ENCODE peak calls at places on chromosomes 16 and 17, in nine cellular contexts. A is PC-3, U is body of pancreas, L is thyroid gland, C is RWPE2, H is ovary, O is BE2C, W is adipocyte, P is psoas muscle. D is an unnamed sample. For H3K36me3 and H3K27me3, the result is how much of the 10 kb centered on the place peaks cover.

GRCh38 chr16:630815-631405 is at the start of gene WFIKKN1:
- DNase-seq in H (peak), P (peak), U (peak), C (no peak), O (peak), L (peak), W (no peak), A (no peak), D (peak)

GRCh38 chr16:54193656-54194007 is 93.0 kb downstream of the IRX3 start:
- DNase-seq in O (peak), P (peak), H (peak), C (no peak), L (peak), U (peak), W (peak), A (peak), D (peak)

GRCh38 chr16:67486805-67487204 is 3.5 kb upstream of the AGRP start:
- DNase-seq in U (no peak), A (no peak), O (no peak), P (no peak), H (no peak), L (no peak), W (no peak), C (no peak), D (no peak)

GRCh38 chr16:11232852-11233726 is 22.9 kb downstream of the SOCS1 start:
- DNase-seq in W (no peak), O (no peak), A (no peak), U (no peak), L (peak), P (peak), C (no peak), H (no peak), D (peak)

GRCh38 chr17:48910370-48910769 is 2.2 kb downstream of the UBE2Z start:
- DNase-seq in W (no peak), U (no peak), O (no peak), A (peak), P (no peak), H (no peak), L (no peak), C (no peak), D (no peak)

GRCh38 chr16:85335584-85336492 is 223.6 kb upstream of the CIBAR2 start:
- DNase-seq in O (no peak), A (peak), P (no peak), C (no peak), W (peak), U (peak), H (no peak), L (no peak), D (no peak)

GRCh38 chr17:74987909-74988711 is 678 bp downstream of the CDR2L start:
- DNase-seq in W (peak), H (peak), C (no peak), A (peak), L (peak), O (peak), U (peak), P (peak), D (peak)

GRCh38 chr17:18331879-18332278 is 16.8 kb downstream of the SMCR8 start:
- DNase-seq in H (no peak), U (no peak), A (no peak), L (no peak), W (no peak), C (no peak), P (no peak), O (no peak), D (no peak)

GRCh38 chr16:31214705-31215286 is 877 bp downstream of the TRIM72 start:
- DNase-seq in C (no peak), O (no peak), P (peak), H (no peak), L (peak), A (no peak), W (no peak), U (peak), D (peak)

GRCh38 chr17:36195474-36196098 is 972 bp downstream of the CCL3L1 start:
- DNase-seq in H (no peak), P (no peak), L (no peak), A (no peak), O (no peak), W (no peak), U (no peak), C (no peak), D (no peak)

GRCh38 chr16:70592106-70592571 is 54.2 kb upstream of the IL34 start:
- DNase-seq in H (no peak), L (peak), O (no peak), C (no peak), A (no peak), U (peak), W (no peak), P (no peak), D (no peak)

GRCh38 chr17:45410144-45411091 is 22.3 kb downstream of the ARHGAP27 start:
- DNase-seq in L (peak), W (no peak), C (peak), A (no peak), P (no peak), U (no peak), H (no peak), O (no peak), D (peak)

GRCh38 chr17:39306509-39307212 is 80.9 kb upstream of the STAC2 start:
- DNase-seq in P (no peak), O (no peak), C (no peak), L (no peak), A (no peak), U (no peak), W (peak), H (no peak), D (no peak)

GRCh38 chr17:1018547-1018946 is 21.6 kb downstream of the TIMM22 start:
- DNase-seq in A (no peak), P (no peak), C (no peak), U (no peak), W (no peak), L (no peak), O (no peak), H (no peak), D (no peak)

GRCh38 chr17:16428098-16428882 is 12.9 kb downstream of the TRPV2 start:
- DNase-seq in U (peak), C (no peak), W (peak), P (peak), H (peak), O (peak), A (peak), L (peak), D (peak)

GRCh38 chr16:73196670-73197069 is 148.7 kb upstream of the ZFHX3 start:
- DNase-seq in O (peak), U (peak), W (peak), H (peak), C (no peak), A (peak), P (peak), L (peak), D (peak)

GRCh38 chr17:29131814-29132682 is 48.1 kb downstream of the MYO18A start:
- DNase-seq in W (peak), U (peak), O (no peak), H (no peak), L (no peak), P (peak), A (no peak), C (no peak), D (no peak)

GRCh38 chr17:46195217-46195855 is 2.1 kb upstream of the KANSL1 start:
- DNase-seq in P (no peak), U (no peak), C (no peak), A (no peak), H (no peak), W (no peak), O (no peak), L (peak), D (no peak)

GRCh38 chr16:1772362-1772907 is at the start of gene EME2:
- DNase-seq in P (no peak), A (no peak), W (peak), C (no peak), L (peak), O (no peak), H (no peak), U (no peak), D (peak)

GRCh38 chr16:86347916-86348555 is 162.3 kb upstream of the FOXF1 start:
- DNase-seq in L (no peak), U (no peak), O (no peak), P (no peak), C (no peak), H (no peak), W (no peak), A (no peak), D (no peak)

GRCh38 chr16:85027349-85027967 is at the start of gene KIAA0513:
- DNase-seq in A (peak), O (peak), P (peak), L (peak), W (peak), C (peak), U (peak), H (peak), D (peak)

GRCh38 chr17:73429440-73430164 is 117.8 kb upstream of the CDC42EP4 start:
- DNase-seq in L (peak), H (peak), C (no peak), A (peak), O (peak), P (peak), U (peak), W (peak), D (peak)

GRCh38 chr16:4980691-4981090 is 22.6 kb downstream of the SEC14L5 start:
- DNase-seq in W (no peak), C (no peak), O (no peak), L (no peak), A (no peak), P (no peak), U (no peak), H (no peak), D (no peak)

GRCh38 chr16:29021471-29021870 is 36.6 kb downstream of the LAT start:
- DNase-seq in U (no peak), P (no peak), C (no peak), A (no peak), W (no peak), H (no peak), L (no peak), O (no peak), D (no peak)

GRCh38 chr17:40121191-40121885 is 433 bp upstream of the MSL1 start:
- DNase-seq in P (peak), O (peak), H (peak), L (peak), U (peak), A (peak), W (peak), C (no peak), D (no peak)

GRCh38 chr17:66169839-66170238 is 22.1 kb downstream of the CEP112 start:
- DNase-seq in C (no peak), U (no peak), L (no peak), W (no peak), O (no peak), P (no peak), A (no peak), H (no peak), D (no peak)

GRCh38 chr17:77281904-77282367 is 141.2 kb downstream of the SEC14L1 start:
- DNase-seq in U (peak), P (no peak), W (no peak), O (no peak), A (peak), H (no peak), L (peak), C (no peak), D (peak)

GRCh38 chr16:483351-484075 is 44.0 kb upstream of the CAPN15 start:
- DNase-seq in L (peak), C (no peak), A (no peak), P (no peak), W (no peak), U (no peak), H (no peak), O (no peak), D (peak)

GRCh38 chr17:40577611-40578065 is 12.4 kb upstream of the CCR7 start:
- DNase-seq in W (no peak), H (no peak), L (no peak), A (no peak), C (no peak), O (no peak), P (no peak), U (no peak), D (no peak)

GRCh38 chr16:10577305-10578202 is 2.8 kb downstream of the EMP2 start:
- DNase-seq in C (no peak), O (no peak), P (peak), H (peak), U (peak), A (peak), L (peak), W (peak), D (peak)

GRCh38 chr17:356671-357434 is 4.2 kb upstream of the RPH3AL start:
- DNase-seq in U (no peak), L (no peak), O (no peak), A (no peak), H (no peak), P (no peak), C (no peak), W (no peak), D (peak)

GRCh38 chr16:17013067-17013466 is 457.7 kb downstream of the XYLT1 start:
- DNase-seq in H (no peak), L (no peak), P (no peak), U (no peak), A (no peak), C (no peak), O (no peak), W (no peak), D (no peak)

GRCh38 chr16:68069511-68070248 is 15.5 kb upstream of the NFATC3 start:
- DNase-seq in C (no peak), O (no peak), W (no peak), L (no peak), U (peak), H (peak), P (peak), A (no peak), D (no peak)

GRCh38 chr17:30558313-30559195 is 81.3 kb downstream of the GOSR1 start:
- DNase-seq in C (no peak), H (peak), L (no peak), P (no peak), U (no peak), A (no peak), W (no peak), O (no peak), D (no peak)

GRCh38 chr17:38416840-38417209 is 11.4 kb upstream of the ARHGAP23 start:
- DNase-seq in P (no peak), A (no peak), O (no peak), L (no peak), U (no peak), H (no peak), C (no peak), W (no peak), D (no peak)

GRCh38 chr17:56351675-56352074 is 198.4 kb downstream of the ANKFN1 start:
- DNase-seq in A (peak), U (no peak), C (no peak), L (no peak), P (no peak), W (no peak), O (no peak), H (no peak), D (no peak)

GRCh38 chr17:2844386-2844785 is 48.1 kb downstream of the RAP1GAP2 start:
- DNase-seq in O (no peak), U (no peak), C (no peak), L (no peak), H (no peak), A (peak), W (no peak), P (no peak), D (peak)

DNA sequence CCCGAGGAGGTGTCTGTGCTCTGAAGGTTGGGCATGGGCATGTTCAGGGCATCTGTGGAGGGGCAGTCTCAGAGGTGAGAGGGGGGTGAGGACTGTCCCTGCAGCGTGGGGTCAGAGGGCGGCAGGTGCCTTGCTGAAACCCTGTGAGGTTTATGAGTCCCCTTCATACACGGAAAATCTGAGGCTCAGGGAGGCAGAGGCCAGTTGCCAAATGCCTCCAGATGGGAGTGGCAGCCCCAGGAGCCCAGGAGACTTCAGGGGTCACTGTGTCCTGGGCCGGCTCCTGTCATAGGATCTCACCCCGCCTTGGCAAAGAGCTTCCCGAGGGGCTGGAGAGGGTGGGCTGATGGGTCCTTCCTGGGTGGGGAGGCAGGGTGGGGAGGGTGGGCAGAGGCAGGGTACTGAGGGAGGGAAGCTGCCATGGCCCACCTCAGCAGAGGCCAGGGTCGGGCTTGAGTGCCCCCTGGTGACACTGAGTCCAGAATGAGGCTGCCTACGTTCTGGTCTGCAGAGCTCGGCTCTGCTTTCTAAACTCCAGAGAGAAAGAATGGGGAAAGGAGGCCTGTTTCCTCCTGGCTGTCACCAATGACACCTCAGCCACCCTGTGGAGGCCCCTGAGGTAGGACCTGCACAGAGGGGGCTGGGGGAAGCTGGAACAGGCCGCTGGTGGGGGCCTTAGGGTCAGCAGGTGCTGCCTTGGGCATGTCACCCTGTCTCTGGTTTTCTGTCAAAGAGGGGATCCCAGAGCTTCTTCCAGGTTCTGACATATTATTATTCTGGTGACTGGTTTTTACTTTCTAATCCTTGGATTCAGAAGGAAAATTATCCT is 1.1 kb downstream of the LGALS9 start:
- DNase-seq in A (no peak), O (no peak), P (no peak), H (no peak), C (no peak), L (no peak), W (no peak), U (no peak), D (peak)
- H3K4me3 ChIP-seq in A (no peak), O (no peak), P (peak), H (no peak), C (no peak), L (no peak), W (no peak), U (no peak), D (no peak)

GRCh38 chr16:3735541-3735940 is 18.2 kb upstream of the TRAP1 start:
- DNase-seq in A (no peak), W (no peak), L (no peak), U (no peak), H (peak), O (no peak), P (no peak), C (no peak), D (peak)

GRCh38 chr16:3737181-3737580 is 19.9 kb upstream of the TRAP1 start:
- DNase-seq in P (no peak), O (no peak), W (no peak), L (no peak), H (no peak), U (no peak), A (no peak), C (no peak), D (no peak)

GRCh38 chr16:3734084-3734757 is 16.9 kb upstream of the TRAP1 start:
- DNase-seq in L (no peak), P (no peak), U (no peak), C (no peak), H (peak), O (no peak), W (no peak), A (no peak), D (no peak)

GRCh38 chr16:3734758-3735221 is 17.5 kb upstream of the TRAP1 start:
- DNase-seq in A (no peak), W (no peak), P (no peak), C (no peak), O (no peak), L (no peak), H (peak), U (no peak), D (no peak)

GRCh38 chr16:3736116-3736515 is 18.8 kb upstream of the TRAP1 start:
- DNase-seq in C (no peak), U (no peak), L (no peak), O (no peak), P (no peak), W (no peak), H (peak), A (no peak), D (peak)
- H3K36me3 ChIP-seq in C (half or more), U (under half), L (half or more), O (half or more), P (under half), W (half or more), H (under half), A (under half), D (under half)

GRCh38 chr17:27768858-27769410 is 31.4 kb downstream of the NOS2 start:
- DNase-seq in U (no peak), L (no peak), A (no peak), H (no peak), O (no peak), C (no peak), W (no peak), P (no peak), D (no peak)

GRCh38 chr17:27771576-27771975 is 28.8 kb downstream of the NOS2 start:
- DNase-seq in P (no peak), H (no peak), O (no peak), C (no peak), L (no peak), W (no peak), U (no peak), A (no peak), D (no peak)

GRCh38 chr17:27765353-27765752 is 35.0 kb downstream of the NOS2 start:
- DNase-seq in C (no peak), U (no peak), P (no peak), O (no peak), L (no peak), A (no peak), W (no peak), H (no peak), D (peak)

GRCh38 chr17:27766438-27766837 is 33.9 kb downstream of the NOS2 start:
- DNase-seq in A (no peak), H (no peak), O (no peak), L (no peak), W (no peak), U (no peak), P (no peak), C (no peak), D (no peak)

DNA sequence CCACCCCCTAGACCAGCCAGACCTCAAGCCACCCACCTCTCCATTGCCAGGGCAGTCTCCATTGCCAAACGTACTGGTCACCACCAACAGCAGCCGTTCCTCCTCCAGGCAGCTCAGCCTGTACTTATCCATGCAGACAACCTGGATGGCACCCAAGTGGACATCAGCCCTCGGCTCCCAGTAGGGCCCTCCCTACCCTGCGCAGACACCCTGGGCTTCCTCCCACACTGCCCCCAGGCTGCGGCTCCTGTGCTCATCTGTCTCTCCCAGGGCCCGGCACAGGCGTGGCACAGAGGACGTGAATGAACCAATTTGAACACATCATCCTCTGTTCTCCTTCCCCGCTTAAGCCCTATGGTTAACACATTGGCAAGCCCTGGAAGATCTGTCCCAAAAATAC is 29.5 kb downstream of the NOS2 start:
- DNase-seq in A (no peak), P (no peak), L (no peak), W (no peak), C (no peak), H (no peak), U (no peak), O (no peak), D (no peak)
- H3K27me3 ChIP-seq in A (under half), P (under half), L (under half), W (under half), C (under half), H (under half), U (under half), O (under half), D (under half)

DNA sequence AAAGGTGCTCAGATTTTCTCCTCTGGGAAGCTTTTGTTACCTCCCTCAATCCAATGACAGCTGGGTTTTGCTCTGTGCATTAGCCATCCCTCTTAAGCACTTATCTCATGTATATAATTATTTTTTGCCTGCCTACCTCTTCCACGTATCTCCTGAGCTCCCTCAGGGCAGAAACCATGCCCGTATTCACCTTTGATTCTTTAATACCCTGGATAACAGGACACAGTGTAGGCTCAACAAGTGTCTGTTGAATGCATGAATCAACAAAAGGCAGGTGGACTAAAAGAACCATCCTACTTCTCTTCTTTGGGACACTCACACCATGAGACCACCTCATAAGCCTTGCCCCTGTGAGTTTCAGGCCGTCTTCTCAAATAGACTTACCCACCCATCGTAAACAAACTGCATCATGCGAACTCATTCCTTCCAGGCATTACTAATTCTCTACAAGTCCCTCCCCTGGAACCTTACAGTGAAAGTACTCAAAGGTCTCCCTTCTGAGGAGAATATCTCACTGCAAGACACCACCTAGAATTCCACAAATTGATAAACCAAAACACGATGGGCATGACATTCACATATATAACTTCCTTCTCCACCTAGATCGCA is 3.2 kb downstream of the ARHGAP17 start:
- DNase-seq in C (no peak), O (no peak), W (no peak), L (no peak), P (no peak), A (peak), U (no peak), H (no peak), D (no peak)
- H3K4me3 ChIP-seq in C (no peak), O (no peak), W (peak), L (no peak), P (peak), A (peak), U (no peak), H (no peak), D (no peak)